ENCODE peak calls at places on chromosomes 6 and 20, in ten cellular contexts. D, X, S, G, E, T, R, P, Z and W are unnamed samples. For H3K4me1, the result is how much of the 10 kb centered on the place peaks cover.

GRCh38 chr6:27544612-27545260 is 71.8 kb upstream of the ZNF184 start:
- DNase-seq in S (no peak), D (peak), R (no peak), E (no peak), X (no peak), T (no peak), P (no peak), Z (no peak), G (no peak), W (no peak)

GRCh38 chr6:37321101-37321500 is 32.7 kb upstream of the RNF8 start:
- DNase-seq in R (no peak), Z (no peak), S (no peak), P (no peak), T (no peak), D (no peak), E (no peak), X (no peak), G (no peak), W (no peak)

GRCh38 chr20:2108987-2109386 is 7.4 kb downstream of the STK35 start:
- DNase-seq in E (no peak), R (peak), S (no peak), T (no peak), P (no peak), X (no peak), Z (peak), G (no peak), D (peak), W (no peak)

GRCh38 chr6:132132420-132132819 is 181.2 kb upstream of the CCN2 start:
- DNase-seq in E (no peak), Z (peak), T (no peak), P (no peak), S (no peak), D (peak), G (no peak), R (no peak), X (no peak), W (no peak)

GRCh38 chr6:149896491-149896890 is 1.4 kb downstream of the RAET1E start:
- DNase-seq in X (no peak), R (peak), G (no peak), D (peak), Z (peak), E (no peak), S (no peak), T (no peak), P (no peak), W (no peak)

GRCh38 chr6:139133272-139133671 is 1.6 kb upstream of the HECA start:
- DNase-seq in R (no peak), G (no peak), X (peak), E (peak), D (no peak), P (no peak), Z (no peak), S (peak), T (no peak), W (no peak)

GRCh38 chr20:2240835-2241234 is 55.0 kb upstream of the TGM3 start:
- DNase-seq in E (no peak), P (no peak), X (no peak), R (no peak), G (no peak), S (no peak), Z (no peak), D (no peak), T (no peak), W (no peak)

GRCh38 chr6:70051197-70051596 is 184.8 kb downstream of the COL19A1 start:
- DNase-seq in P (no peak), X (no peak), G (no peak), D (no peak), R (no peak), T (no peak), S (no peak), E (no peak), Z (no peak), W (no peak)

GRCh38 chr6:26087284-26088115 is at the start of gene HFE:
- DNase-seq in D (peak), X (peak), R (no peak), Z (peak), S (peak), E (peak), G (peak), T (peak), P (peak), W (no peak)

GRCh38 chr6:35089935-35090505 is 51.1 kb downstream of the TCP11 start:
- DNase-seq in D (peak), T (peak), E (no peak), R (no peak), Z (peak), P (no peak), X (no peak), S (no peak), G (no peak), W (no peak)

GRCh38 chr20:50332491-50332980 is 141.9 kb downstream of the CEBPB start:
- DNase-seq in E (no peak), S (no peak), T (no peak), P (peak), X (no peak), R (no peak), D (no peak), G (no peak), Z (no peak), W (peak)

GRCh38 chr20:63576311-63576710 is 2.3 kb upstream of the HELZ2 start:
- DNase-seq in R (no peak), E (no peak), T (no peak), D (peak), P (no peak), Z (no peak), S (no peak), G (no peak), X (no peak), W (no peak)

GRCh38 chr20:63573739-63574131 is 304 bp downstream of the HELZ2 start:
- DNase-seq in G (no peak), X (no peak), T (no peak), P (no peak), D (peak), R (no peak), S (no peak), Z (no peak), E (no peak), W (no peak)

GRCh38 chr20:63574829-63575720 is 1.0 kb upstream of the HELZ2 start:
- DNase-seq in E (no peak), R (no peak), G (no peak), S (no peak), Z (peak), D (peak), T (no peak), P (peak), X (peak), W (no peak)

GRCh38 chr20:63572788-63573738 is 976 bp downstream of the HELZ2 start:
- DNase-seq in E (no peak), G (no peak), T (no peak), S (no peak), P (no peak), R (peak), X (peak), D (peak), Z (no peak), W (no peak)

GRCh38 chr20:63574156-63574828 is at the start of gene HELZ2:
- DNase-seq in D (peak), Z (peak), G (peak), T (peak), E (peak), P (peak), X (peak), R (peak), S (peak), W (no peak)
- H3K27ac ChIP-seq in D (no peak), Z (no peak), G (peak), T (peak), E (peak), P (no peak), X (no peak), R (no peak), S (no peak), W (peak)

GRCh38 chr6:111679126-111679525 is 73.4 kb upstream of the TRAF3IP2 start:
- DNase-seq in D (no peak), Z (no peak), G (no peak), R (no peak), E (no peak), X (no peak), S (no peak), T (no peak), P (no peak), W (no peak)

GRCh38 chr6:111683126-111683525 is 77.4 kb upstream of the TRAF3IP2 start:
- DNase-seq in Z (no peak), G (no peak), E (no peak), X (no peak), D (no peak), R (no peak), S (peak), P (no peak), T (no peak), W (no peak)

GRCh38 chr6:111677186-111677990 is 71.7 kb upstream of the TRAF3IP2 start:
- DNase-seq in G (no peak), X (no peak), R (no peak), Z (no peak), T (no peak), E (no peak), P (no peak), S (no peak), D (no peak), W (no peak)

GRCh38 chr6:111681856-111682255 is 76.2 kb upstream of the TRAF3IP2 start:
- DNase-seq in P (no peak), X (no peak), D (no peak), R (no peak), S (no peak), G (no peak), T (no peak), E (no peak), Z (no peak), W (no peak)

DNA sequence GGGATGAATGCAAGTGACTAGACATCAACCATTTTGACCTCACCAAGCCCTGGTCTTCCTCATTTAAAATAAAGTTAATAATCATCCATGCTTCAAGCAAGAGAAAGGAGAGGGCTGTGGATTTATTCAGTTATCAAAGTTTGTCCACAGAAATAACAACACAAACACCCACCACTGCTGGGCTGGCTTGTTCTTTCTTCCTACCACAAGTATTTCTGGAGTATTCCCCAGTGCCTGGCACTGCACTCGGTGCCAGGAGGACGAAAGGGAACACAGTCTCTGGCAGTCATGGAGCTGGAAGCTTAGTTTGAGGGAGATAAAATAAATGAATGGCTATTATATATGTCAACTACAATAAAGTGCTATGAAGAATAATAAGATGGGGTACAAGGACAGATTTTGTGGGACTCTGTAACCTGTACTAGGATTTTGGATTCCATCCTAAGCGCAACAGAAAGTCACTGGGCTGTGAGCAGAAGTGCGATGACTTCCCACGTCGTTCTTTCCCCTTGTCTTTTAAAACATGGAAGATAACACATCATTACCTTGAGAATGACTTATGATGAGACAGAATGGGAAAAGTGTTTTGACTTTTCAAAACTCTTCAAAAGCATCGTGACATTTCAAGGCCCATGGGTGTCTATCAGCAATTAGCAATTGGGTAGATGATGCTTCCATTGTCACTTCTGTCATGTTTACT is 74.5 kb upstream of the TRAF3IP2 start:
- DNase-seq in S (no peak), G (no peak), P (no peak), E (no peak), Z (peak), X (no peak), D (no peak), R (no peak), T (no peak), W (no peak)
- H3K4me3 ChIP-seq in S (no peak), G (no peak), P (no peak), E (no peak), Z (no peak), X (no peak), D (no peak), R (no peak), T (no peak), W (no peak)

DNA sequence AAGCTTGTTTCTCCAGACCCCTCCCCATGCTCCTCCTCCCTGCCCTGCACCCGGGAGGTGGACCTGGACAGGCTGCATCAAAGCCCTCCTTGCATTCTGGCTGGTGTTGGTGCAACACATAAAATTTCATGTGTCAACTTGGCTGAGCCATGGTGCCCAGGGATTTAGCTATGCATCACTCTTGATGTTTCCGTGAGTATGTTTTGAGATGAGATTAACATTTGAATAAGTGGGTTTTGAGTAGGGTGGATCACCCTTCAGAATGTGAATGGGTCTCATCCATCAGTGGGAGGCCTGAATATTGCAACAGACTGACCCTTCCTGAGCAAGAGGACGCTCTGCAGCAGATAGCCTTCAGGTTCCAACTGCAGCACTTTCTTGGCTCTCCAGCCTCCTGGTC is 4.4 kb upstream of the OCSTAMP start:
- DNase-seq in S (no peak), E (no peak), Z (no peak), D (no peak), P (no peak), T (no peak), G (no peak), R (no peak), X (no peak), W (no peak)
- H3K4me1 ChIP-seq in S (under half), E (under half), Z (under half), D (under half), P (under half), T (under half), G (under half), R (under half), X (under half), W (under half)

DNA sequence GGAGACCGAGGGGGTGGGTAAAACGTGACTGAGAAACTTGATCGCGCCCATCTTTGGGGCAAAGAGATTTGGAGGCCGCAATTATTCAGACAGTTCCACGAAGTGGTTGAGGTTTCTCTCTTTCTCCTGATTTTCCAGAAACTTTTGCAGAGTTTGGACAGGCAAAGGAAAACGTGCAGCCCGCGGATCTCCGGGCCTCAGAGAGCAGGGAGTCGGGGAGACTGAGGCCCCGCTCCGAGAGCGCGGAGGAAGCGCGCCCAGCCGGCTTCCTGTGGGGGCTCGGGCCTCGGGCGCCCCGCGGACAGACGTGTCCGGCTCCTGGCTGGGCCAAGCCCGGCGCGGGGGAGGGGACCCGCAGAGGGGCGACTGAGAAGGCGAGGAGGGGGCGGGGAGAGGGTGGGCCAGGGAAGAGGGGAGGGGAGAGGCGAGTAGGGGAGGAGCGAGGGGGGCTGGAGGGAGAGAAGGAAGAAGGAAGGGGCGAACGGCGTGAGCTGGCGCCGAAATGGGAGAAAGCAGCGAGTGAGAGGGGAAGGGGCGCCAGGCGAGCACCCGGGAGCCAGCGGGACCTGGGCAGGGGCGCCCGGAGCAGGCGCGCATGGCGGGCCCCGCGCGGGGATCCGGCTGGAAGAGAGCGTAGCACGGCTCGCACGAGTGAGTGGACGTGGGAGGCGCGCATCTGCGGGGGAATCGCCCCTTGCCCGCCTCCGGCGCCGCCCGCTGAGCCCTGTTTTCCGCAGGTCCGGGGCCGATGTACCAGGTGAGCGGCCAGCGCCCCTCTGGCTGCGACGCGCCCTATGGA is at the start of gene MDFI:
- DNase-seq in T (no peak), G (no peak), D (no peak), P (peak), E (no peak), Z (peak), R (no peak), X (peak), S (peak), W (no peak)
- H3K27ac ChIP-seq in T (peak), G (no peak), D (no peak), P (no peak), E (peak), Z (no peak), R (peak), X (peak), S (peak), W (peak)